ENCODE peak calls at places on chromosomes 16 and 17, in seven cellular contexts. F is cardiac muscle cell, M is uterus, U is tibial nerve, S is colonic mucosa, V is dorsolateral prefrontal cortex, Y is lung. R is an unnamed sample.

GRCh38 chr17:48505788-48506187 is 25.0 kb downstream of the HOXB1 start:
- DNase-seq in V (no peak), F (peak), S (no peak), M (no peak), U (no peak), Y (no peak), R (peak)

GRCh38 chr16:68563631-68564366 is 24.7 kb downstream of the ZFP90 start:
- DNase-seq in M (no peak), V (no peak), U (no peak), F (no peak), Y (no peak), S (no peak), R (no peak)

GRCh38 chr16:31868701-31869167 is 4.9 kb upstream of the ZNF267 start:
- DNase-seq in Y (peak), F (peak), M (peak), U (peak), S (peak), V (peak), R (peak)

GRCh38 chr16:61678182-61678581 is 358.1 kb downstream of the CDH8 start:
- DNase-seq in F (no peak), V (no peak), Y (no peak), S (no peak), U (no peak), M (no peak), R (no peak)

GRCh38 chr17:48954300-48954755 is 9.7 kb upstream of the SNF8 start:
- DNase-seq in F (peak), U (no peak), M (no peak), V (no peak), Y (no peak), S (peak), R (no peak)

GRCh38 chr17:40953876-40954275 is 12.9 kb downstream of the KRT39 start:
- DNase-seq in V (no peak), S (no peak), U (no peak), F (no peak), Y (no peak), M (no peak), R (no peak)

GRCh38 chr17:19386276-19386863 is 620 bp downstream of the MFAP4 start:
- DNase-seq in U (peak), S (no peak), M (peak), Y (peak), V (no peak), F (peak), R (no peak)

GRCh38 chr16:49469323-49469670 is 95.7 kb downstream of the C16orf78 start:
- DNase-seq in M (no peak), U (no peak), F (no peak), Y (no peak), S (peak), V (no peak), R (no peak)

GRCh38 chr17:19418312-19418992 is 7.4 kb downstream of the RNF112 start:
- DNase-seq in M (no peak), U (no peak), Y (no peak), S (peak), V (no peak), F (peak), R (peak)

GRCh38 chr16:50467943-50468748 is 80.0 kb upstream of the NKD1 start:
- DNase-seq in M (no peak), Y (no peak), U (no peak), F (no peak), V (peak), S (no peak), R (no peak)

GRCh38 chr17:31216053-31216751 is 80.8 kb downstream of the OMG start:
- DNase-seq in Y (no peak), S (no peak), U (no peak), M (no peak), V (no peak), F (peak), R (peak)

GRCh38 chr17:39863244-39863917 is 731 bp downstream of the IKZF3 start:
- DNase-seq in F (no peak), V (no peak), M (no peak), U (no peak), S (no peak), Y (no peak), R (no peak)

GRCh38 chr17:60538726-60539125 is 12.7 kb upstream of the APPBP2 start:
- DNase-seq in F (no peak), M (no peak), U (no peak), V (no peak), Y (no peak), S (no peak), R (no peak)

GRCh38 chr16:1647904-1648303 is 30.2 kb upstream of the JPT2 start:
- DNase-seq in U (no peak), S (no peak), M (no peak), V (no peak), F (no peak), Y (no peak), R (no peak)

GRCh38 chr16:83779881-83780280 is 27.9 kb upstream of the HSBP1 start:
- DNase-seq in M (no peak), U (no peak), V (no peak), S (no peak), F (peak), Y (no peak), R (no peak)

GRCh38 chr17:30237296-30238002 is 2.0 kb upstream of the SLC6A4 start:
- DNase-seq in Y (no peak), M (no peak), F (no peak), S (no peak), V (no peak), U (no peak), R (no peak)

GRCh38 chr16:30786115-30786935 is 680 bp downstream of the ZNF629 start:
- DNase-seq in M (peak), F (peak), U (no peak), S (peak), V (no peak), Y (no peak), R (no peak)

GRCh38 chr17:64420143-64420670 is 28.7 kb upstream of the MILR1 start:
- DNase-seq in U (no peak), Y (no peak), M (no peak), F (peak), V (no peak), S (peak), R (peak)

GRCh38 chr16:729768-730665 is 3.1 kb downstream of the HAGHL start:
- DNase-seq in F (no peak), Y (no peak), U (no peak), S (no peak), V (no peak), M (no peak), R (no peak)

GRCh38 chr16:77760800-77761199 is 27.6 kb upstream of the VAT1L start:
- DNase-seq in F (no peak), V (no peak), S (no peak), Y (no peak), M (no peak), U (no peak), R (no peak)

GRCh38 chr16:61432421-61432820 is 603.8 kb downstream of the CDH8 start:
- DNase-seq in Y (no peak), U (no peak), F (no peak), S (no peak), V (no peak), M (no peak), R (no peak)

GRCh38 chr17:81291662-81292061 is 3.4 kb downstream of the SLC38A10 start:
- DNase-seq in V (peak), U (peak), F (peak), S (peak), M (peak), Y (peak), R (peak)

GRCh38 chr17:68095205-68095811 is 59.8 kb downstream of the KPNA2 start:
- DNase-seq in V (no peak), Y (no peak), S (no peak), F (no peak), M (no peak), U (no peak), R (no peak)

GRCh38 chr17:44105941-44106340 is 17.5 kb downstream of the HDAC5 start:
- DNase-seq in V (no peak), Y (no peak), U (no peak), S (no peak), M (no peak), F (no peak), R (no peak)

GRCh38 chr17:13995856-13996635 is 73.3 kb upstream of the COX10 start:
- DNase-seq in M (no peak), F (no peak), S (no peak), Y (no peak), U (no peak), V (no peak), R (no peak)

GRCh38 chr17:8696456-8696855 is 48.2 kb downstream of the CCDC42 start:
- DNase-seq in M (no peak), Y (no peak), F (peak), V (no peak), S (no peak), U (no peak), R (no peak)

GRCh38 chr17:8292639-8293395 is 2.4 kb downstream of the SLC25A35 start:
- DNase-seq in V (no peak), S (no peak), U (no peak), Y (no peak), M (no peak), F (no peak), R (no peak)

GRCh38 chr16:21565816-21566669 is 33.3 kb upstream of the METTL9 start:
- DNase-seq in U (no peak), S (no peak), M (peak), Y (no peak), F (no peak), V (no peak), R (no peak)

GRCh38 chr17:80116276-80116922 is 15.0 kb downstream of the GAA start:
- DNase-seq in S (no peak), M (no peak), U (no peak), V (no peak), Y (no peak), F (no peak), R (no peak)
- TF ChIP-seq CTCF in S (no peak), M (no peak), U (no peak), V (no peak), Y (no peak), F (no peak), R (no peak)

DNA sequence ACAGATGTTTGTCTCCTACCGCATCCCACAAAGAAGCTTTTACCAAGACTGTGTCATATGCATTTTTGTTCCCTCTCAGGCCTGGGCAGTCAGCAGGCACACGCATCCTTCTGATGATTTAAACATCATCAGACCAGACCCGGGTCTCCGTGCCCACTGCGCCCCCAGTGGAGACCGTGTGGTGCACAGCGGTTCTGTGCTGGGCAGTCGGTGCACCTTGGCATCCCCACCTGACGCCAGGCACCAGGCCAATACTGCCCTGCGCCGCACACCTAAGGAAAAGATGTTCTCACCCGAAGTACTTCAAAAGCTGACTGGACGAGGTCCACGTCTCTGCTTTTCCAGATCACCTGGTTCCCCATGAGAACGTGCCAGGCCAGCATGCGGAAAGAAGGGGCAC is 10.6 kb upstream of the PLD6 start:
- DNase-seq in S (no peak), M (no peak), Y (no peak), F (no peak), U (no peak), V (no peak), R (no peak)
- TF ChIP-seq CTCF in S (no peak), M (no peak), Y (no peak), F (no peak), U (no peak), V (no peak), R (no peak)

GRCh38 chr16:87844809-87845208 is 24.5 kb downstream of the SLC7A5 start:
- DNase-seq in F (no peak), U (no peak), Y (no peak), V (no peak), M (no peak), S (no peak), R (no peak)
- TF ChIP-seq CTCF in F (no peak), U (no peak), Y (no peak), V (no peak), M (no peak), S (no peak), R (no peak)

GRCh38 chr16:88936008-88936912 is 40.7 kb downstream of the CBFA2T3 start:
- DNase-seq in M (no peak), S (peak), Y (no peak), F (no peak), V (no peak), U (no peak), R (peak)
- TF ChIP-seq CTCF in M (no peak), S (no peak), Y (no peak), F (no peak), V (no peak), U (no peak), R (peak)

DNA sequence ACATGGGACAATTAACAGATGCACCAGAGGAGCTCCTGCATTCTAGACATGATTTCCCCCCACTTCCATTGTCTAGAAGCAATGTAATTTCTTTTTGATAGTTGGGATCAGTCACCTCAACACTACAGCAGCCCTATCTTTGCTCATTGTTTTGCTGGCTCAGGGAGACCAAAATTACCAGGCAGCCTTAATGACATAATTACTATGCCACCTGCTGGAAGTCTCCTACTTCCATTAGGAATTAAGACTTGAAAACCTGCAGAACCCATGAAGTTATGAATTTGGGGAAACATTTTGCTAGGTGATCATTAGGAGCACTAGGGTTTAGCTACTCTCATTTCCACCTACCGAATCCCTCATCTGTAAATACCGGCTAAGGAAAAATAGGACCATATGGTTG is 312.0 kb upstream of the CA10 start:
- DNase-seq in S (no peak), U (no peak), M (no peak), F (no peak), Y (no peak), V (no peak), R (no peak)
- TF ChIP-seq CTCF in S (no peak), U (no peak), M (no peak), F (no peak), Y (no peak), V (no peak), R (no peak)

DNA sequence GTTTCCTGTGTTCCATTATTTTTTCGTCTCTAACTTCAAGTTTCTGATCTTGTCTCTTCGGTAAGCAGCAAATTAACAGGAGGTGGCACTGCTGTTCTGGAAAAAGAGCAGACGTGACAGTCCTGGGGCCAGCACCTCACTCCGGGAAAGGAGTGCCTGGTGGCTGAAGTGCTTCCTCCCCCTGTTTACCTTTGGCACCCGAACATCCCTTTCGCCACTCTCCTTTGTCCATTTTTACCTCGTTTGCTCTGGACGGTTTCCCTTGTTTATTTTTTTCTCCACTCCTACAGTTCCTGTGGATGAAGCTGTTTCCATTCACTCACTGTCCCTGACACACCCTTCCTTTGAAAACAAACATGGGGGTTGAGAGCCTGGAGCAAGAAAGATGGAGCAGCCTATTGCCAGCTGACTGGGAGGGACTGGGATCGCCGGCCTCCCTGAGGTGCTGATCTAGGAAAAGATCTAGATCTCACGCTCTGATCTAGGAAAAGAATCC is 12.6 kb downstream of the SAP30BP start:
- DNase-seq in U (peak), S (peak), F (peak), V (no peak), Y (peak), M (no peak), R (no peak)
- TF ChIP-seq CTCF in U (peak), S (no peak), F (peak), V (peak), Y (peak), M (no peak), R (no peak)

GRCh38 chr17:79842656-79843474 is 3.6 kb upstream of the CBX4 start:
- DNase-seq in Y (no peak), M (no peak), V (no peak), F (peak), U (no peak), S (peak), R (no peak)
- TF ChIP-seq CTCF in Y (no peak), M (no peak), V (no peak), F (no peak), U (no peak), S (no peak), R (no peak)

DNA sequence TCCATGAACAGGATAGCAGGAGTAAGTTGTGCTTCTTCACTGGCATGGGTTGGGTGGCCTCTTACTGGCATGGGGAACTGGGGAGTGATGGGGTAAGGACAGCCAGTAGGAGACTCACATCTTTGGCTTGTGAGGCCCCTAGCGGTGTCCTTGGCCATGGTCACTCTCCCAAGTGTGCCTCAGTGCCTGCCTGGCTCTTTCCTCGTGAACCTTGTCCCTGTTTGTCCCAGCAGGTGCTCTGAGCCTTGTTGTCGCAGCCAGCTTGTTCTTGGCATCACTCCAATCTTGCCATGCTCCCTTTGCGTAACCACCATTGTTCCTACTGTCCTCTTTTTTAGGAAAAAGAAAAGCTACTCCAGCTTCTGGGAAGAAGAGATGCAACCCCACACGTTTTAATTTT is 53.6 kb upstream of the SDK2 start:
- DNase-seq in F (no peak), V (no peak), U (no peak), Y (no peak), S (peak), M (no peak), R (no peak)
- TF ChIP-seq CTCF in F (no peak), V (peak), U (no peak), Y (no peak), S (peak), M (no peak), R (no peak)

R was measured in GM10248.